ENCODE peak calls at places on chromosomes 11 and 22, in five cellular contexts. Q is T-cell, U is Panc1, E is NCI-H510A, I is activated gamma-delta T cell. Z is an unnamed sample.

GRCh38 chr22:20422271-20422958 is 15.2 kb downstream of the SCARF2 start:
- DNase-seq in Q (no peak), E (no peak), I (no peak), U (no peak), Z (no peak)

GRCh38 chr11:71251761-71252433 is 480 bp downstream of the SHANK2 start:
- DNase-seq in E (no peak), I (no peak), U (no peak), Q (no peak), Z (peak; percentile 98)

GRCh38 chr11:86068138-86068861 is 584 bp downstream of the PICALM start:
- DNase-seq in E (no peak), Q (peak; percentile 40), I (peak; percentile 33), U (no peak), Z (peak; percentile 19)

GRCh38 chr22:27668828-27669797 is 132.4 kb downstream of the MN1 start:
- DNase-seq in Q (no peak), U (no peak), I (no peak), E (no peak), Z (peak; percentile 60)

GRCh38 chr11:80505771-80506170 is 1064.9 kb upstream of the TENM4 start:
- DNase-seq in I (no peak), Q (no peak), U (no peak), E (no peak), Z (no peak)

GRCh38 chr11:71356280-71356876 is 91.8 kb downstream of the DHCR7 start:
- DNase-seq in U (no peak), E (no peak), I (no peak), Q (no peak), Z (no peak)

GRCh38 chr22:38353142-38353629 is 36.0 kb upstream of the CSNK1E start:
- DNase-seq in U (no peak), E (peak; percentile 7), Q (peak; percentile 70), I (peak; percentile 34), Z (peak; percentile 81)

GRCh38 chr11:65141896-65142494 is 7.7 kb upstream of the SYVN1 start:
- DNase-seq in I (no peak), Q (no peak), U (no peak), E (no peak), Z (no peak)

GRCh38 chr22:18104566-18104965 is 6.0 kb upstream of the TUBA8 start:
- DNase-seq in E (no peak), Q (no peak), U (no peak), I (no peak), Z (no peak)

GRCh38 chr11:45323598-45324249 is 37.6 kb upstream of the SYT13 start:
- DNase-seq in Q (no peak), U (no peak), I (no peak), E (no peak), Z (no peak)

GRCh38 chr11:102225689-102226562 is 91.4 kb upstream of the BIRC3 start:
- DNase-seq in E (no peak), I (no peak), Q (no peak), U (no peak), Z (no peak)

GRCh38 chr11:112042161-112042960 is 17.2 kb downstream of the DLAT start:
- DNase-seq in U (no peak), Q (no peak), E (no peak), I (no peak), Z (no peak)

GRCh38 chr11:101870510-101870909 is 44.3 kb upstream of the CEP126 start:
- DNase-seq in E (no peak), Q (no peak), U (no peak), I (no peak), Z (no peak)

GRCh38 chr11:19924321-19925115 is 211.9 kb downstream of the NAV2 start:
- DNase-seq in Q (no peak), U (no peak), I (no peak), E (no peak), Z (no peak)

GRCh38 chr11:41955635-41956400 is 496.4 kb upstream of the LRRC4C start:
- DNase-seq in I (no peak), U (no peak), Q (no peak), E (no peak), Z (no peak)

GRCh38 chr22:49297871-49298721 is 529.6 kb downstream of the BRD1 start:
- DNase-seq in Q (no peak), I (no peak), U (no peak), E (no peak), Z (no peak)

GRCh38 chr11:72191961-72192381 is at the start of gene FOLR1:
- DNase-seq in U (no peak), Q (no peak), I (no peak), E (no peak), Z (no peak)

GRCh38 chr22:19337137-19337536 is 45.6 kb upstream of the CLTCL1 start:
- DNase-seq in I (no peak), E (no peak), Q (no peak), U (no peak), Z (no peak)

GRCh38 chr22:37105154-37105553 is 4.4 kb downstream of the TMPRSS6 start:
- DNase-seq in Q (no peak), I (no peak), U (no peak), E (no peak), Z (no peak)

GRCh38 chr11:75420224-75421034 is 12.6 kb downstream of the KLHL35 start:
- DNase-seq in I (no peak), U (no peak), E (no peak), Q (no peak), Z (no peak)

GRCh38 chr11:134086376-134086775 is 17.5 kb downstream of the JAM3 start:
- DNase-seq in U (no peak), E (no peak), I (no peak), Q (no peak), Z (no peak)

GRCh38 chr11:119417726-119418540 is 5.0 kb downstream of the THY1 start:
- DNase-seq in U (no peak), Q (no peak), E (no peak), I (no peak), Z (no peak)

GRCh38 chr11:94132152-94132558 is 3.5 kb downstream of the PANX1 start:
- DNase-seq in I (no peak), U (no peak), Q (no peak), E (no peak), Z (no peak)

GRCh38 chr22:19568337-19569311 is 44.4 kb upstream of the CLDN5 start:
- DNase-seq in I (no peak), Q (no peak), E (no peak), U (no peak), Z (no peak)

GRCh38 chr11:66315498-66315885 is 1.4 kb downstream of the CD248 start:
- DNase-seq in I (no peak), E (no peak), Q (no peak), U (no peak), Z (no peak)

GRCh38 chr22:41687901-41688364 is 734 bp downstream of the SNU13 start:
- DNase-seq in Q (peak; percentile 14), I (no peak), E (no peak), U (no peak), Z (no peak)

Z was measured in HuH-7.